ENCODE peak calls at places on chromosomes 6 and 20, in seven cellular contexts. P is A549, O is left ventricle myocardium inferior, B is fibroblast of pulmonary artery, Z is fibroblast of villous mesenchyme, T is spleen, R is IMR-90. S is an unnamed sample.

GRCh38 chr6:56087421-56087820 is 160.0 kb downstream of the COL21A1 start:
- DNase-seq in P (no peak), O (no peak), T (no peak), R (peak), B (peak), Z (peak), S (no peak)

GRCh38 chr6:125100018-125100652 is 53.4 kb upstream of the TPD52L1 start:
- DNase-seq in Z (no peak), P (no peak), B (no peak), T (no peak), R (no peak), O (no peak), S (no peak)

GRCh38 chr20:24699321-24700165 is 230.1 kb downstream of the SYNDIG1 start:
- DNase-seq in R (no peak), Z (no peak), T (peak), O (no peak), B (no peak), P (no peak), S (no peak)

GRCh38 chr6:44036196-44036595 is 91.1 kb downstream of the MRPL14 start:
- DNase-seq in R (no peak), B (peak), T (no peak), O (no peak), P (no peak), Z (no peak), S (no peak)

GRCh38 chr20:62032606-62033368 is 32.9 kb downstream of the TAF4 start:
- DNase-seq in O (no peak), R (no peak), Z (no peak), T (no peak), P (no peak), B (no peak), S (peak)

GRCh38 chr20:3051385-3052019 is 5.7 kb downstream of the MRPS26 start:
- DNase-seq in T (no peak), B (no peak), Z (no peak), P (no peak), O (no peak), R (no peak), S (no peak)

GRCh38 chr6:169559001-169559441 is 142.8 kb downstream of the WDR27 start:
- DNase-seq in B (no peak), Z (no peak), O (no peak), R (peak), P (no peak), T (no peak), S (no peak)

GRCh38 chr6:21026576-21027273 is 492.5 kb downstream of the CDKAL1 start:
- DNase-seq in O (no peak), R (peak), P (no peak), T (no peak), Z (peak), B (peak), S (no peak)

GRCh38 chr6:158760618-158761250 is 58.4 kb downstream of the EZR start:
- DNase-seq in R (no peak), B (no peak), Z (no peak), O (no peak), T (no peak), P (no peak), S (no peak)

GRCh38 chr20:48198951-48199431 is 413.7 kb upstream of the SULF2 start:
- DNase-seq in R (no peak), Z (peak), B (peak), O (no peak), P (no peak), T (no peak), S (peak)

GRCh38 chr6:114997813-114998292 is 655.0 kb upstream of the HS3ST5 start:
- DNase-seq in R (no peak), Z (no peak), P (peak), B (no peak), O (no peak), T (no peak), S (no peak)

GRCh38 chr6:115001726-115002436 is 659.1 kb upstream of the HS3ST5 start:
- DNase-seq in R (no peak), B (no peak), Z (no peak), O (no peak), P (peak), T (no peak), S (no peak)

GRCh38 chr6:115004204-115004603 is 661.4 kb upstream of the HS3ST5 start:
- DNase-seq in P (no peak), B (no peak), T (no peak), R (no peak), O (no peak), Z (no peak), S (no peak)

GRCh38 chr6:115000736-115001135 is 657.9 kb upstream of the HS3ST5 start:
- DNase-seq in O (no peak), Z (no peak), P (no peak), R (no peak), T (no peak), B (no peak), S (no peak)

GRCh38 chr6:114998492-114998891 is 655.7 kb upstream of the HS3ST5 start:
- DNase-seq in B (no peak), O (no peak), Z (no peak), R (no peak), P (no peak), T (peak), S (no peak)
- H3K4me3 ChIP-seq in B (no peak), O (no peak), Z (no peak), R (no peak), P (no peak), T (no peak), S (no peak)

DNA sequence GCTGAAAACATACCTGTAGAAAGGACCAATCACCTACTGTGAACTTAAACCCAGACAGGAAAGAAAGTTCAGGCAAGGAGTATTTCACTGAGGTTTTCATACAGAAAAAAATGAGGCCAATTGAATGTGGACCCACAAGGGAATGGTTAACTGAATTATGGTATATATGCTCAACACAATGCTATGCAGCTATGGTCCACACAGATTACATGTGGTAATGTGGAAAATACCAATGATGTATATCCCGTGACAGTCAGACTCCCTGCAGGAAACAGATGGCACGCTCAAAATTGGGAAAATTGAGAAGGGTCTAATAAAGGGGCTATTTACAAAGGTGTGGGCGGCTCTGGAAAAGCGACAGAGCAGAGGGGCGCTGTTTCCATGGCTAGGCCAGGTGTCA is 47.1 kb upstream of the PIM1 start:
- DNase-seq in R (peak), Z (peak), O (no peak), B (no peak), T (no peak), P (no peak), S (no peak)
- TF ChIP-seq CTCF in R (no peak), Z (no peak), O (no peak), B (no peak), T (no peak), P (no peak), S (no peak)

GRCh38 chr20:49969946-49970345 is 12.8 kb upstream of the SNAI1 start:
- DNase-seq in T (peak), Z (no peak), O (no peak), P (no peak), R (no peak), B (no peak), S (no peak)
- H3K4me3 ChIP-seq in T (no peak), Z (no peak), O (no peak), P (no peak), R (no peak), B (no peak), S (no peak)

GRCh38 chr6:77930382-77930781 is 277.5 kb downstream of the MEI4 start:
- DNase-seq in B (no peak), O (no peak), Z (no peak), R (no peak), T (no peak), P (no peak), S (no peak)

GRCh38 chr6:77930945-77931344 is 278.1 kb downstream of the MEI4 start:
- DNase-seq in Z (no peak), T (no peak), O (no peak), P (no peak), B (no peak), R (no peak), S (no peak)

GRCh38 chr6:77926198-77926752 is 273.4 kb downstream of the MEI4 start:
- DNase-seq in B (no peak), T (no peak), P (no peak), Z (peak), R (no peak), O (no peak), S (no peak)
- TF ChIP-seq CTCF in B (no peak), T (no peak), P (no peak), Z (peak), R (no peak), O (no peak), S (no peak)

DNA sequence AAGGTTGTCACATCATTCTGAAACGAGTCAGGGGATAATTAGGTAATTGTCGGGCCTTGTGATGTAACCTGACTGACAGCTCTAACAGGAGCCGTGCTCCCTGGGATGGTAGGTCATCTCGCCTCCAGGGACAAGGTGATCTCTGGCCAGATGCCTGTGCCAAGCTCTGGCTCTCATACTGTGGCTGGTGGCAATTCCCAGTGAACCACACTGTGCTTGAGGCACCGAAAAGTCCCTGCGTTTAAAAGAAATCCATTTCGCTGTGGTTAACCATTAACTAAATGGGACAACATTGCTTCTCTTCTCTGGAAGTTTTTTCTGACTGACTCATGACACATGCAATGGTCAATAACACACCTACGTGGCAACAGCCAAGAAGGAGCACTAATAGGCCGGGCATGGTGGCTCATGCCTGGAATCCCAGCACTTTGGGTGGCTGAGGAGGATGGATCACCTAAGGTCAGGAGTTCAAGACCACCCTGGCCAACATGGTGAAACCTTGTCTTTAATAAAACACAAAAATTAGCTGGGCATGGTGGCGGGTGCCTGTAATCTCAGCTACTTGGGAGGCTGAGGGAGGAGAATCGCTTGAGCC is 669.2 kb downstream of the PRKN start:
- DNase-seq in R (no peak), Z (no peak), B (no peak), T (no peak), P (peak), O (peak), S (no peak)
- H3K4me3 ChIP-seq in R (no peak), Z (no peak), B (no peak), T (no peak), P (no peak), O (no peak), S (no peak)

GRCh38 chr6:36389353-36389752 is 1.9 kb upstream of the ETV7 start:
- DNase-seq in B (no peak), O (no peak), P (no peak), Z (no peak), R (no peak), T (no peak), S (no peak)

GRCh38 chr6:36383608-36384007 is 3.9 kb downstream of the ETV7 start:
- DNase-seq in T (no peak), B (peak), R (no peak), P (peak), O (no peak), Z (no peak), S (no peak)

GRCh38 chr6:36384095-36384494 is 3.4 kb downstream of the ETV7 start:
- DNase-seq in O (no peak), R (no peak), B (no peak), Z (no peak), T (no peak), P (no peak), S (no peak)

GRCh38 chr6:36387440-36388303 is at the start of gene ETV7:
- DNase-seq in R (peak), Z (peak), O (no peak), B (peak), P (no peak), T (peak), S (no peak)

GRCh38 chr6:36386495-36387439 is 702 bp downstream of the ETV7 start:
- DNase-seq in R (peak), O (no peak), T (no peak), Z (peak), B (peak), P (peak), S (peak)
- TF ChIP-seq CTCF in R (no peak), O (peak), T (no peak), Z (peak), B (peak), P (no peak), S (peak)

DNA sequence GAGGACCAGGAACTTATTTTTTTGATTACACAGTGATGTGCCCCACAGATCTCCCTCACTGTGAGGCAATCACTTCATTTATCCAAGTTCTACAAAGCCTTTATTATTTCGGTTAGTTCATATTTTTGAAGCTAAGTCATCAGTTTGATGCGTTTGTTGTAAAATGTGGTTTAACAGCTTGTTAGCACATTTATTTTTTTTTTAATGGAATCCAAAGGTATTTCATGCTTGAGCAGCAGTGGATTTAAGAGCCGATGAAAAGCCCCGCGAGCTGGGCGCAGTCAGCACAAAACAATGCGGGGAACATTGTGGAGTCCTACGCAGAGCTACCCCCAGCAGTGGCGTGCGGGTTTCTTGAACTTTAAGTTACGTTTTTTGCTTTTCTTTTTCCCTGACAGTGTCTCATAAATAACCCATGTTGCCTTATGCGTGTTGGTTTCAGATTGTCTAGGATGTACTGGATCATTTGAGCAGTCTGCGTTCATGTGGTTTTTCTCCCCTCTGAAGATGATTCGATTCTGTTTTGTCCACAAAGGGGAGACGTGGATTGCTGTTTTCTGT is 233.6 kb upstream of the BMP2 start:
- DNase-seq in B (peak), O (no peak), R (peak), Z (peak), P (no peak), T (no peak), S (peak)
- H3K4me3 ChIP-seq in B (peak), O (peak), R (peak), Z (peak), P (no peak), T (no peak), S (peak)

GRCh38 chr6:140427842-140428241 is 1053.4 kb upstream of the CITED2 start:
- DNase-seq in P (peak), B (no peak), T (no peak), Z (no peak), O (no peak), R (no peak), S (no peak)
- TF ChIP-seq CTCF in P (no peak), B (peak), T (no peak), Z (no peak), O (no peak), R (no peak), S (no peak)